ENCODE peak calls at places on chromosome 14, in eight cellular contexts. O is heart right ventricle, V is ascending aorta, H is left ventricle myocardium inferior, A is colonic mucosa, Z is cardiac muscle cell, X is nephron progenitor cell, D is brain microvascular endothelial cell. Q is an unnamed sample.

GRCh38 chr14:37901978-37902377 is 305.7 kb upstream of the SSTR1 start:
- DNase-seq in H (peak), A (no peak), V (peak), O (peak), D (no peak), X (no peak), Z (no peak), Q (peak)

GRCh38 chr14:100695423-100695738 is 31.3 kb upstream of the DLK1 start:
- DNase-seq in H (no peak), O (no peak), X (peak), V (no peak), Z (no peak), D (no peak), A (no peak), Q (no peak)

GRCh38 chr14:85595981-85596380 is 66.0 kb downstream of the FLRT2 start:
- DNase-seq in V (no peak), O (no peak), D (no peak), X (no peak), A (no peak), H (no peak), Z (no peak), Q (no peak)

GRCh38 chr14:104383088-104383805 is 196.3 kb upstream of the C14orf180 start:
- DNase-seq in X (no peak), H (no peak), O (no peak), A (no peak), V (no peak), Z (no peak), D (no peak), Q (no peak)

GRCh38 chr14:39426605-39427004 is 5.6 kb downstream of the FBXO33 start:
- DNase-seq in D (peak), V (no peak), X (no peak), Z (no peak), A (no peak), O (no peak), H (no peak), Q (peak)

GRCh38 chr14:101862711-101863110 is 101.2 kb downstream of the PPP2R5C start:
- DNase-seq in H (no peak), D (no peak), Z (no peak), X (no peak), V (no peak), A (no peak), O (no peak), Q (no peak)

GRCh38 chr14:70254476-70254961 is 65.8 kb upstream of the SLC8A3 start:
- DNase-seq in A (peak), V (no peak), H (no peak), Z (peak), O (no peak), X (peak), D (no peak), Q (peak)

GRCh38 chr14:50059773-50060629 is 56.4 kb downstream of the VCPKMT start:
- DNase-seq in A (peak), Z (no peak), O (no peak), V (no peak), X (no peak), H (no peak), D (no peak), Q (no peak)

GRCh38 chr14:104237651-104238423 is 99.5 kb downstream of the KIF26A start:
- DNase-seq in D (no peak), V (peak), Z (no peak), A (no peak), H (no peak), X (no peak), O (no peak), Q (no peak)

GRCh38 chr14:70121521-70121920 is 67.2 kb downstream of the SLC8A3 start:
- DNase-seq in D (no peak), O (no peak), X (peak), A (no peak), V (no peak), H (no peak), Z (no peak), Q (no peak)

GRCh38 chr14:26282578-26282977 is 315.3 kb downstream of the NOVA1 start:
- DNase-seq in A (no peak), O (no peak), D (no peak), H (no peak), V (no peak), X (no peak), Z (no peak), Q (no peak)

GRCh38 chr14:62759796-62760195 is 285.5 kb downstream of the KCNH5 start:
- DNase-seq in A (no peak), H (no peak), O (no peak), X (no peak), D (no peak), V (no peak), Z (peak), Q (no peak)

GRCh38 chr14:64727551-64728071 is 23.4 kb downstream of the PLEKHG3 start:
- DNase-seq in V (no peak), H (peak), Z (no peak), O (no peak), X (no peak), A (no peak), D (no peak), Q (no peak)

GRCh38 chr14:98182385-98183055 is 1089.5 kb downstream of the BCL11B start:
- DNase-seq in O (no peak), X (no peak), H (no peak), A (no peak), D (peak), Z (no peak), V (no peak), Q (no peak)

GRCh38 chr14:61500046-61500445 is 178.7 kb downstream of the PRKCH start:
- DNase-seq in V (no peak), O (no peak), A (no peak), D (no peak), X (no peak), H (no peak), Z (no peak), Q (no peak)

GRCh38 chr14:65462411-65462810 is 49.9 kb downstream of the FUT8 start:
- DNase-seq in A (no peak), Z (no peak), X (no peak), H (no peak), D (peak), O (no peak), V (no peak), Q (no peak)

GRCh38 chr14:33839193-33840076 is 111.4 kb downstream of the EGLN3 start:
- DNase-seq in O (peak), A (peak), D (peak), V (peak), Z (peak), H (no peak), X (peak), Q (peak)

GRCh38 chr14:44887596-44887955 is 74.2 kb downstream of the KLHL28 start:
- DNase-seq in Z (no peak), O (no peak), A (no peak), X (no peak), H (no peak), V (no peak), D (no peak), Q (no peak)

GRCh38 chr14:70780396-70781075 is 28.8 kb downstream of the MAP3K9 start:
- DNase-seq in V (no peak), X (no peak), O (peak), A (peak), D (no peak), Z (peak), H (peak), Q (no peak)

GRCh38 chr14:22977684-22978486 is 4.5 kb downstream of the AJUBA start:
- DNase-seq in V (peak), X (peak), A (peak), O (peak), Z (peak), H (peak), D (no peak), Q (peak)

GRCh38 chr14:45810152-45810872 is 557.3 kb upstream of the MIS18BP1 start:
- DNase-seq in H (no peak), V (no peak), Z (peak), A (peak), D (no peak), O (no peak), X (no peak), Q (no peak)

GRCh38 chr14:69572634-69573135 is 2.0 kb downstream of the CCDC177 start:
- DNase-seq in V (no peak), H (no peak), A (no peak), X (no peak), Z (no peak), O (no peak), D (no peak), Q (no peak)

GRCh38 chr14:36784541-36784940 is 122.9 kb downstream of the PAX9 start:
- DNase-seq in X (no peak), H (no peak), Z (no peak), D (no peak), V (no peak), O (no peak), A (no peak), Q (no peak)

GRCh38 chr14:106848330-106849121 is 1322.1 kb downstream of the TMEM121 start:
- DNase-seq in X (no peak), Z (no peak), D (no peak), V (no peak), H (no peak), A (peak), O (no peak), Q (peak)

GRCh38 chr14:52936437-52936836 is 14.4 kb downstream of the FERMT2 start:
- DNase-seq in H (no peak), Z (no peak), O (no peak), V (no peak), X (no peak), D (no peak), A (no peak), Q (no peak)

GRCh38 chr14:102608064-102608446 is 15.6 kb downstream of the RCOR1 start:
- DNase-seq in O (no peak), V (no peak), H (no peak), A (no peak), D (no peak), X (no peak), Z (no peak), Q (no peak)

GRCh38 chr14:54509546-54510501 is at the start of gene CGRRF1:
- DNase-seq in O (peak), H (peak), X (peak), D (peak), Z (peak), A (peak), V (peak), Q (peak)
- TF ChIP-seq CTCF in O (peak), H (peak), X (peak), D (peak), Z (peak), A (peak), V (peak), Q (peak)

GRCh38 chr14:73438993-73439392 is 19.4 kb downstream of the NUMB start:
- DNase-seq in X (no peak), D (no peak), V (no peak), Z (no peak), O (no peak), A (no peak), H (no peak), Q (no peak)
- TF ChIP-seq CTCF in X (no peak), D (no peak), V (no peak), Z (no peak), O (no peak), A (no peak), H (no peak), Q (no peak)

GRCh38 chr14:41558527-41558926 is 48.1 kb upstream of the LRFN5 start:
- DNase-seq in D (no peak), Z (no peak), V (no peak), A (no peak), H (no peak), X (no peak), O (no peak), Q (no peak)
- TF ChIP-seq CTCF in D (no peak), Z (no peak), V (no peak), A (no peak), H (no peak), X (no peak), O (no peak), Q (no peak)

DNA sequence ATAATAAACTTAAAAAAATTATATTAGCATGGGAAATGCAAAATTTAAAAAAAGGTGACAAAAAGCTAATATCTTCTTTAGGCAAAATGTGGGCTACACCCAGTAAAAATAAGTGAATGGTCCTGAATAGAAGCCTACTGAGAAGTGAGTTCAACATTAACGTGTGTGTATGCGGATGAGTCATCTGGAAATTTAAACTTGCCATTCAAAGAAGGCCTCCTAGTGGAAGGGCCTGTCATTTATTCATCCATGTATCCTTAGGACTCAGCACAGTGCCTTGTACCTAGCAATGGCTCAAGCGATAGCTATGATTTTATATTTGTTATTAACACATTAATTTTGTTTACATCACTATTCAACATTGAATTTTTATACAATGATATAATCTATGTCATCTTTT is 226.2 kb downstream of the NUBPL start:
- DNase-seq in X (no peak), V (no peak), H (no peak), A (no peak), Z (no peak), O (no peak), D (peak), Q (no peak)
- TF ChIP-seq CTCF in X (no peak), V (no peak), H (peak), A (no peak), Z (no peak), O (no peak), D (peak), Q (no peak)

GRCh38 chr14:90727082-90727481 is 89.1 kb downstream of the TTC7B start:
- DNase-seq in V (no peak), O (no peak), Z (no peak), H (no peak), X (no peak), A (no peak), D (no peak), Q (no peak)

GRCh38 chr14:90722590-90722989 is 93.6 kb downstream of the TTC7B start:
- DNase-seq in D (no peak), X (no peak), Z (no peak), A (no peak), O (no peak), V (no peak), H (no peak), Q (no peak)

GRCh38 chr14:90728951-90729350 is 87.3 kb downstream of the TTC7B start:
- DNase-seq in O (no peak), D (no peak), A (no peak), X (no peak), H (no peak), V (no peak), Z (no peak), Q (no peak)

GRCh38 chr14:90730367-90730766 is 85.9 kb downstream of the TTC7B start:
- DNase-seq in D (no peak), A (no peak), Z (no peak), O (no peak), H (no peak), X (no peak), V (no peak), Q (no peak)

DNA sequence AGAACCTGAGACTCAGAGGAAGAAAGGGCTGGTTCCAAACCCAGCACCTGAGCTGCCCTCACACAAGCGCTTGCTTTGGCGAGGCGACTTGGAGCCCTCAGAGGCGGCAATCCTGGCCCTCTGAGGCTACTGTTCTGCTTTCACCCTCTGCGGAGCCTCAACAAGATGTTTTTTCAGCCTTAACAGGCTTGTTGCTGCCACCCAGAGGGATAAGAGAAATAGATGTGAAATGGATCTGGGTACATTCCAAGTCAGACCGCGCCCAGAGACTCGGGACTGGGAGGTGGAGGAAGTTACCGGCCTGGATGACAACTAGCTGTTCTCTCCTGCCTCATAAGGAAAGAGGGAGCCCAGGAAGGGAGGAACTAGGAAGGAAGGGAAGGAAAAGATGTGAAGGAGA is 89.6 kb downstream of the TTC7B start:
- DNase-seq in O (no peak), A (peak), Z (peak), V (peak), D (peak), H (no peak), X (peak), Q (peak)
- TF ChIP-seq CTCF in O (peak), A (no peak), Z (peak), V (no peak), D (peak), H (no peak), X (no peak), Q (peak)

GRCh38 chr14:93648440-93649168 is 139.7 kb downstream of the PRIMA1 start:
- DNase-seq in X (peak), D (peak), V (no peak), A (no peak), Z (peak), H (no peak), O (no peak), Q (no peak)
- TF ChIP-seq CTCF in X (peak), D (peak), V (no peak), A (no peak), Z (no peak), H (peak), O (peak), Q (no peak)

DNA sequence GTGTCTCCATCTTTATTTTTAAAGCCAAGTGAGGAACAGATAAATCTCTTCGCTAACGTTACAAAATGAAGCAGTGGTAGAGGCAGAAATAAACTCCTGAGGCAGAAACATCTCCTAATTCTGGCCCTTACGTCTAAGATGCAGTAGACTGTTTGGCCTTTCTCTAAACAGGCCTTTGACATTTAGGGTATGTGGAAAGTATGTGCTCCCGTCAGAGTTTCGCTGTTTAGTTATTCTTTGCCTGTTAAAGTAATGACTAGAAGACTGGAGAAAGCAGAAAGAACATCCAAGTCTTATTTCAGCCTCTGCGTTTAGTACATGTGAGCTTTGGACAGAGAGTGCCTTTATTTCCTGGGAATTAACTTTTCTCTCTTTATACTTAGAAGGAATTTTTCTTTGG is 216.6 kb downstream of the RAD51B start:
- DNase-seq in D (no peak), Z (no peak), V (no peak), A (no peak), O (no peak), H (no peak), X (no peak), Q (peak)
- TF ChIP-seq CTCF in D (no peak), Z (no peak), V (no peak), A (no peak), O (no peak), H (no peak), X (no peak), Q (no peak)

GRCh38 chr14:76954791-76955190 is 73.7 kb downstream of the IRF2BPL start:
- DNase-seq in A (no peak), X (no peak), Z (no peak), D (no peak), O (no peak), H (no peak), V (no peak), Q (no peak)

GRCh38 chr14:76955575-76956252 is 72.8 kb downstream of the IRF2BPL start:
- DNase-seq in O (peak), A (peak), X (no peak), D (peak), H (no peak), Z (no peak), V (peak), Q (peak)

GRCh38 chr14:76957224-76957881 is 71.2 kb downstream of the IRF2BPL start:
- DNase-seq in X (no peak), H (no peak), O (no peak), Z (no peak), D (no peak), A (no peak), V (no peak), Q (no peak)

GRCh38 chr14:76958020-76958965 is 70.2 kb downstream of the IRF2BPL start:
- DNase-seq in D (no peak), Z (no peak), V (no peak), X (no peak), O (no peak), A (no peak), H (no peak), Q (no peak)

DNA sequence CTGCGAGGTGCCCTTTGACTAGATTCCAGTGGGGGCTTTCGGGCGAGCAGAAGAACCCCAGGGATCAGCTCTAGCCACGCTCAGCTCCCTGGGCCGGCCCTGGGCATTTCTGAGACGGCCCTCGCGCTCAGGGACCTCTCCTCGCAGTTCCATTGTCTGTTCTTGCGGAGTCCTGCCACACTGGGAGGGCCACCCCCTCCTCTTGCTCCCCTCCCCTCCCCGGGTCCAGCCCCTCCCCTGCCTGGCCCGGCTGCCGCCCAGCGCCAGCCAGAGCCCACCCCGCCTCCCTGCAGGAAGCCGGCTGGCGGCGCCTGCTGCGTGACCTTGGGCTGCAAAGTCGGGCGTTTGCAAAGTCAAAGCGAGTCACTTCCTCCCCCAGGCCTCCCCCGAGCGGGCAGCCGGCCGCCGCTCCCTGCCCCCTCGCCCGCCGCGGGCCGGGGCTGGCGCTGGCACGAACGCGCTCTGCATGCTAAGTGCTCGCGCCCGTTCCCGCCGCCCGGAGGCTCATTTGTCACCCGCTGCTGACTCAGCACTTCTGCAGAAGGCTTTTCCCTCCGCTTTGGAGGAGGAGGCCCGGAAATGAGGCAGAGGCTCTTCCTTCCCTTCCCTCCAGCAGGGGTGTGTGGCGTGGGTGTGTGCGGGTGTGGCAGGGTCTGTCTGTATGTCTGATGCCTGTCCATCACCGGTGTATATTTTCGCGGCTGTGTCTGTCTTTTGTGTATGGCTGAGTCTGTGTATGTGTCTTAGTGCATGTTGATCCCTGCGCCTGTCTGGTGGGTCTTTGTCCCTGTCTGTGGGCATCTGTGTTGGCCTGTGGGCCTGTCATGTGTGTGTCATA is 72.0 kb downstream of the IRF2BPL start:
- DNase-seq in H (peak), X (peak), V (peak), A (peak), O (peak), D (peak), Z (peak), Q (peak)
- TF ChIP-seq CTCF in H (peak), X (no peak), V (no peak), A (no peak), O (peak), D (peak), Z (peak), Q (no peak)

DNA sequence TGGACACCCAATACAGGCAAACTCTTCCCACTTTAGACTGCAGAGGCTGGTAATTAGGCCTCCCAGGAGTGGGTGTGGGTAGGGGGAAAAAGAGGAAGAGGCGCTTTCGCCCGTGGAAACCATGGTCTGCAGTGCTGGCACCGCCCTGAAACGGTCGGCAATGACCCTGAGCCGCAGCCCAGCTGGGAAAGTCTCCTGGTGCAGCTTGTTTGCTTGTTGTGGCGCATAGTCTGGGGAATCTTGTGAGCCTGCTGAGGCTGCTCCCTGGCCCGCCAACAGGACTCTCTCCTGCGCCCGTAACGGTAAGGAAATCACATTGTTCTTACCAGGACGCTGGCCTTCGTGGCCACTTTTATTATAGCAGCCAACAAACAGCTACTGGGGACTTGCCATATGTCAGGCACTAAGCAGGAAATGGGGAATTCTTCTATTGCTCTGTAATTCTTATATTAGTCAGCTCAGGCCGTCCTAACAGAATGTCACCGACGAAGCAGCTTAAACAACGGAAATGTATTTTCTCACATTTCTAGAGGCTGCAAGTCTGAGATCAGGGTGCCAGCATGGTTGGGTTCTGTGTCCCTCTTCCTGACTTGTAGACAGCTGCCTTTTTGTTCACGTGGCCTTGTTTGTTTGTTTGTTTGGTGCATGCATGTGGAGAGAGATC is 52.5 kb upstream of the RIN3 start:
- DNase-seq in H (peak), Z (no peak), D (peak), X (no peak), A (no peak), O (peak), V (peak), Q (peak)
- TF ChIP-seq CTCF in H (peak), Z (no peak), D (peak), X (no peak), A (no peak), O (no peak), V (no peak), Q (no peak)

Q was measured in fibroblast of villous mesenchyme.